ENCODE peak calls at places on chromosomes 1 and 21, in eight cellular contexts. H is progenitor cell of endocrine pancreas; F is central memory CD8-positive, alpha-beta T cell; T is naive thymus-derived CD8-positive, alpha-beta T cell; Z is effector CD4-positive, alpha-beta T cell; R is stimulated activated naive B cell treated with anti-CD40 and anti-IgM and Interleukin-4, amounts not matched to agents 10 μg/mL and 1 μg/mL and 100 μg/mL, for 72 hours; S is fibroblast of pulmonary artery; P is stimulated activated CD8-positive, alpha-beta memory T cell treated with anti-CD3 and anti-CD28 coated beads, Interleukin-15, amount 100 ng/mL, for 4 hours. X is an unnamed sample.
A peak's percentile ranks its signal among the peaks of the same experiment; 100 is the strongest.

GRCh38 chr1:31811605-31812004 is 4.2 kb downstream of the SPOCD1 start:
- DNase-seq in S (peak; percentile 63), R (no peak), Z (no peak), T (no peak), H (no peak), F (no peak), P (no peak), X (no peak)

GRCh38 chr1:30966690-30967369 is 58.3 kb upstream of the SDC3 start:
- DNase-seq in S (peak; percentile 87), F (no peak), T (no peak), P (no peak), R (no peak), H (no peak), Z (no peak), X (no peak)

GRCh38 chr1:41072051-41072450 is 50.5 kb upstream of the SLFNL1 start:
- DNase-seq in T (no peak), S (peak; percentile 29), H (no peak), P (no peak), Z (no peak), R (no peak), F (no peak), X (no peak)

GRCh38 chr1:152457071-152457470 is 43.0 kb upstream of the CRNN start:
- DNase-seq in P (no peak), F (no peak), T (no peak), Z (no peak), H (no peak), R (no peak), S (no peak), X (no peak)

GRCh38 chr1:25631750-25632495 is 15.3 kb downstream of the MAN1C1 start:
- DNase-seq in T (no peak), Z (no peak), H (no peak), P (no peak), R (no peak), S (peak; percentile 39), F (no peak), X (no peak)

GRCh38 chr1:68363346-68363745 is 86.4 kb downstream of the RPE65 start:
- DNase-seq in R (no peak), F (no peak), S (no peak), T (no peak), P (no peak), H (no peak), Z (no peak), X (no peak)

GRCh38 chr1:109808703-109809102 is 45.0 kb upstream of the EPS8L3 start:
- DNase-seq in Z (no peak), R (no peak), H (no peak), S (no peak), T (no peak), P (no peak), F (no peak), X (no peak)

GRCh38 chr1:85580046-85580411 is 532 bp upstream of the CCN1 start:
- DNase-seq in H (no peak), T (no peak), F (no peak), P (no peak), Z (no peak), R (no peak), S (peak; percentile 77), X (no peak)

GRCh38 chr1:149979972-149980548 is 30.5 kb downstream of the OTUD7B start:
- DNase-seq in T (no peak), Z (no peak), F (no peak), P (no peak), H (no peak), S (no peak), R (no peak), X (no peak)

GRCh38 chr21:37072239-37072987 is 458 bp downstream of the PIGP start:
- DNase-seq in P (no peak), Z (peak; percentile 61), H (no peak), R (no peak), S (peak; percentile 91), F (no peak), T (peak; percentile 73), X (peak; percentile 83)

GRCh38 chr1:200938955-200939354 is 44.3 kb downstream of the INAVA start:
- DNase-seq in H (no peak), P (no peak), Z (no peak), R (no peak), S (peak; percentile 30), T (no peak), F (no peak), X (peak; percentile 7)

GRCh38 chr1:46041974-46042373 is 90.5 kb downstream of the PIK3R3 start:
- DNase-seq in F (no peak), S (no peak), T (no peak), H (no peak), Z (no peak), P (no peak), R (no peak), X (no peak)

GRCh38 chr1:68516066-68516465 is 19.2 kb upstream of the DEPDC1 start:
- DNase-seq in H (no peak), F (no peak), Z (no peak), T (no peak), P (no peak), S (peak; percentile 29), R (no peak), X (no peak)

GRCh38 chr21:27649323-27649722 is 682.4 kb upstream of the ADAMTS5 start:
- DNase-seq in R (no peak), P (no peak), S (peak; percentile 92), F (no peak), T (no peak), Z (no peak), H (no peak), X (no peak)

GRCh38 chr21:27346041-27346448 is 379.2 kb upstream of the ADAMTS5 start:
- DNase-seq in S (peak; percentile 35), Z (no peak), R (no peak), T (no peak), P (no peak), H (no peak), F (no peak), X (no peak)

GRCh38 chr1:36572906-36573305 is 90.2 kb upstream of the CSF3R start:
- DNase-seq in F (no peak), H (no peak), Z (no peak), R (no peak), S (no peak), P (no peak), T (no peak), X (no peak)

GRCh38 chr1:26156285-26157038 is 2.4 kb upstream of the FAM110D start:
- DNase-seq in S (peak; percentile 41), R (no peak), Z (no peak), P (no peak), T (no peak), F (no peak), H (no peak), X (no peak)

GRCh38 chr1:165914136-165914798 is 86.9 kb downstream of the UCK2 start:
- DNase-seq in S (peak; percentile 92), R (peak; percentile 48), Z (peak; percentile 61), P (no peak), F (peak; percentile 58), T (peak; percentile 44), H (peak; percentile 46), X (peak; percentile 70)

GRCh38 chr1:192639607-192640368 is 3.8 kb downstream of the RGS13 start:
- DNase-seq in Z (no peak), P (no peak), T (no peak), R (peak; percentile 46), S (peak; percentile 65), H (no peak), F (no peak), X (no peak)

GRCh38 chr21:34992180-34992579 is 56.9 kb downstream of the RUNX1 start:
- DNase-seq in T (no peak), R (no peak), H (no peak), P (no peak), F (no peak), Z (no peak), S (no peak), X (no peak)

GRCh38 chr1:10033359-10033845 is 644 bp downstream of the UBE4B start:
- DNase-seq in S (peak; percentile 26), Z (no peak), P (no peak), F (no peak), R (no peak), T (no peak), H (peak; percentile 15), X (no peak)

GRCh38 chr1:52032124-52032784 is 1.4 kb downstream of the KTI12 start:
- DNase-seq in Z (no peak), R (no peak), T (no peak), F (no peak), H (no peak), P (no peak), S (no peak), X (peak; percentile 2)

GRCh38 chr1:223114871-223115270 is 28.2 kb downstream of the TLR5 start:
- DNase-seq in T (no peak), Z (no peak), R (no peak), S (peak; percentile 76), F (no peak), H (no peak), P (no peak), X (no peak)

GRCh38 chr1:162753998-162754585 is 36.4 kb upstream of the HSD17B7 start:
- DNase-seq in R (no peak), F (no peak), S (no peak), Z (no peak), P (no peak), H (no peak), T (no peak), X (no peak)

GRCh38 chr1:16503494-16503893 is 10.6 kb downstream of the RNU1-1 start:
- DNase-seq in F (no peak), T (no peak), H (no peak), S (no peak), P (no peak), Z (no peak), R (no peak), X (no peak)

GRCh38 chr21:46597031-46597430 is 7.9 kb downstream of the S100B start:
- DNase-seq in P (no peak), F (no peak), Z (no peak), S (no peak), R (no peak), T (no peak), H (no peak), X (no peak)

GRCh38 chr21:26070121-26070520 is 100.4 kb downstream of the APP start:
- DNase-seq in R (no peak), P (no peak), T (no peak), H (no peak), F (no peak), S (no peak), Z (no peak), X (no peak)

GRCh38 chr21:34939673-34940321 is 109.3 kb downstream of the RUNX1 start:
- DNase-seq in H (no peak), F (no peak), T (no peak), P (no peak), Z (no peak), R (no peak), S (peak; percentile 10), X (no peak)